ENCODE peak calls at places on chromosomes 1 and 21, in nine cellular contexts. E is ELR; K is NCI-H774; D is NCI-H1092; W is NCI-H1105 treated with DMSO at 0.1 percent for 48 hours; C is H54; F is activated T-helper 1 cell treated with Interleukin-2 at 50 U/mL for 16 hours; Y is activated naive CD4-positive, alpha-beta T cell treated with Interleukin-2 at 50 U/mL for 16 hours; A is RWPE1. N is an unnamed sample.

GRCh38 chr1:53175302-53175913 is 21.2 kb upstream of the CPT2 start:
- DNase-seq in E (peak), K (no peak), D (no peak), W (no peak), C (no peak), F (no peak), Y (no peak), A (no peak), N (no peak)

GRCh38 chr1:168091720-168092119 is 45.0 kb downstream of the GPR161 start:
- DNase-seq in E (no peak), K (no peak), D (no peak), W (no peak), C (no peak), F (no peak), Y (no peak), A (no peak), N (no peak)

GRCh38 chr1:86207323-86207722 is 50.8 kb upstream of the COL24A1 start:
- DNase-seq in E (peak), K (no peak), D (no peak), W (peak), C (peak), F (no peak), Y (no peak), A (peak), N (no peak)

GRCh38 chr1:89603651-89604413 is 29.1 kb upstream of the LRRC8C start:
- DNase-seq in E (peak), K (no peak), D (no peak), W (no peak), C (peak), F (no peak), Y (peak), A (peak), N (no peak)

GRCh38 chr1:47529520-47530098 is 91.8 kb downstream of the FOXD2 start:
- DNase-seq in E (peak), K (no peak), D (no peak), W (no peak), C (no peak), F (no peak), Y (no peak), A (no peak), N (no peak)

GRCh38 chr1:45507195-45507594 is 7.1 kb downstream of the MMACHC start:
- DNase-seq in E (no peak), K (no peak), D (no peak), W (no peak), C (no peak), F (no peak), Y (no peak), A (no peak), N (no peak)

GRCh38 chr1:118688891-118689290 is 299.3 kb downstream of the TBX15 start:
- DNase-seq in E (no peak), K (no peak), D (no peak), W (no peak), C (no peak), F (no peak), Y (no peak), A (no peak), N (no peak)

GRCh38 chr1:198809247-198809646 is 170.4 kb downstream of the PTPRC start:
- DNase-seq in E (peak), K (no peak), D (no peak), W (no peak), C (no peak), F (no peak), Y (no peak), A (no peak), N (no peak)

GRCh38 chr1:65423884-65424655 is 3.6 kb downstream of the LEPR start:
- DNase-seq in E (peak), K (no peak), D (no peak), W (no peak), C (no peak), F (no peak), Y (no peak), A (peak), N (no peak)

GRCh38 chr21:38984982-38985422 is 179.3 kb downstream of the ETS2 start:
- DNase-seq in E (peak), K (no peak), D (peak), W (no peak), C (peak), F (no peak), Y (no peak), A (no peak), N (no peak)

GRCh38 chr1:22551591-22552370 is 11.5 kb upstream of the EPHA8 start:
- DNase-seq in E (no peak), K (no peak), D (no peak), W (no peak), C (no peak), F (no peak), Y (no peak), A (no peak), N (no peak)